ENCODE peak calls at places on chromosomes 11 and 22, in five cellular contexts. One of them, this sample, is unnamed.

GRCh38 chr11:1022411-1022810 is 14.1 kb downstream of the MUC6 start:
- DNase-seq in PC-3: no peak
- DNase-seq in stomach: no peak
- DNase-seq in Peyer's patch: no peak
- DNase-seq in cardiac muscle cell: no peak
- DNase-seq in this sample: no peak

GRCh38 chr11:120482149-120482548 is 29.4 kb upstream of the GRIK4 start:
- DNase-seq in PC-3: peak; percentile 65
- DNase-seq in stomach: no peak
- DNase-seq in Peyer's patch: no peak
- DNase-seq in cardiac muscle cell: peak; percentile 5
- DNase-seq in this sample: no peak

GRCh38 chr11:35045219-35045819 is 93.7 kb upstream of the CD44 start:
- DNase-seq in PC-3: no peak
- DNase-seq in stomach: no peak
- DNase-seq in Peyer's patch: no peak
- DNase-seq in cardiac muscle cell: no peak
- DNase-seq in this sample: no peak

GRCh38 chr11:69656536-69657455 is 15.8 kb downstream of the CCND1 start:
- DNase-seq in PC-3: no peak
- DNase-seq in stomach: no peak
- DNase-seq in Peyer's patch: no peak
- DNase-seq in cardiac muscle cell: no peak
- DNase-seq in this sample: peak; percentile 57

GRCh38 chr11:125304876-125305275 is 140.3 kb downstream of the PKNOX2 start:
- DNase-seq in PC-3: no peak
- DNase-seq in stomach: no peak
- DNase-seq in Peyer's patch: no peak
- DNase-seq in cardiac muscle cell: no peak
- DNase-seq in this sample: no peak

GRCh38 chr11:74311352-74311926 is at the start of gene P4HA3:
- DNase-seq in PC-3: peak; percentile 67
- DNase-seq in stomach: peak; percentile 77
- DNase-seq in Peyer's patch: peak; percentile 86
- DNase-seq in cardiac muscle cell: peak; percentile 71
- DNase-seq in this sample: no peak

GRCh38 chr11:112625816-112626215 is 335.4 kb upstream of the NCAM1 start:
- DNase-seq in PC-3: no peak
- DNase-seq in stomach: no peak
- DNase-seq in Peyer's patch: no peak
- DNase-seq in cardiac muscle cell: no peak
- DNase-seq in this sample: peak; percentile 55

GRCh38 chr11:62401356-62401755 is 17.5 kb upstream of the SCGB1A1 start:
- DNase-seq in PC-3: no peak
- DNase-seq in stomach: no peak
- DNase-seq in Peyer's patch: no peak
- DNase-seq in cardiac muscle cell: no peak
- DNase-seq in this sample: no peak

GRCh38 chr11:65429069-65429681 is 6.6 kb downstream of the NEAT1 start:
- DNase-seq in PC-3: peak; percentile 38
- DNase-seq in stomach: peak; percentile 43
- DNase-seq in Peyer's patch: peak; percentile 52
- DNase-seq in cardiac muscle cell: peak; percentile 79
- DNase-seq in this sample: peak; percentile 71

GRCh38 chr11:117457031-117457785 is 129.6 kb downstream of the CEP164 start:
- DNase-seq in PC-3: no peak
- DNase-seq in stomach: no peak
- DNase-seq in Peyer's patch: peak; percentile 24
- DNase-seq in cardiac muscle cell: no peak
- DNase-seq in this sample: no peak

GRCh38 chr22:38327805-38328204 is 10.6 kb upstream of the CSNK1E start:
- DNase-seq in PC-3: peak; percentile 61
- DNase-seq in stomach: no peak
- DNase-seq in Peyer's patch: no peak
- DNase-seq in cardiac muscle cell: peak; percentile 45
- DNase-seq in this sample: peak; percentile 73

DNA sequence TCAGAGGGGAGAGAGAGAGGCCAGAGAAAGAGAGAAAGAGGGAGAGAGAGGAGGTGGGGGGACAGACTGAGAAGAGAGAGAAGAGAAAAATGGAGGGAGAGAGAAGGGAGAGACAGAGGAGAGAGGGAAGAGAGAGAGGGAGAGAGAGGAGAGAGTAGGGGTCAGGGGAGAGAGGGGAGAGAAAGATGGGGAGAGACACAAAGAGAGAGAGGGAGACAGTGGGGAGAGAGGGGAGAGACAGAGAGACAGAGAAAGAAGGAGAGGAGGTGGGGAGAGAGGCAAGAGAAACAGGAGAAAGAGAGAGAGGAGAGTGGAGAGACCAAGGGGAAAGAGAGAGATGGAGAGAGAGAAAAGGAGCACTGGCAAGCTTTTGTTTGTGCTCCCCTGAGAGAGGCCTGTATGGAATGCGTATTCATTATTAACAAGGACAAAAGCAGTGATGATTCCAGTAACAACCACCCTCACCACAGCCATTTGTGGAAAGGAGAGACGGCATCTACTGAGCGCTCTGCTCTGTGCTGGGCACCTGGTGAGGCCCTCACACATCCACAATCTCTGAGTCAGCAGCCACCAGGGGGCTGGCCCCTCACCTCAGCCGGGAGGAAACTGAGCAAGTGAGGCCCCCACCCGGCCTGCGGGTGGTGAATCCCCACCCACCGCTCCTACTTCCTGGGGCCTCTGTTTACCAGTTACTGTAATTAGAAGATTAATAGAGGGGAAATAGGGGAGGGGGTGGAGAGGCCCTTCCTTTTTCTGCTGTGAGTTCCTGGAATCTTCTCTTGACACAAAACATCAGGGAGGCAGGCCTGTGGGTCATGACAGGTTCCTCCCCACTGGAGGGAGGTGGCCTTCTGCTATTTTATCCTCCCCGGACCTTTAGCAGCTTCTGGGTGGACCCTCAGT is 14.7 kb upstream of the MIAT start:
- DNase-seq in PC-3: no peak
- DNase-seq in stomach: peak; percentile 39
- DNase-seq in Peyer's patch: no peak
- DNase-seq in cardiac muscle cell: peak; percentile 21
- DNase-seq in this sample: no peak
- TF ChIP-seq CTCF in PC-3: no peak
- TF ChIP-seq CTCF in stomach: no peak
- TF ChIP-seq CTCF in Peyer's patch: no peak
- TF ChIP-seq CTCF in cardiac muscle cell: peak; percentile 14
- TF ChIP-seq CTCF in this sample: no peak

DNA sequence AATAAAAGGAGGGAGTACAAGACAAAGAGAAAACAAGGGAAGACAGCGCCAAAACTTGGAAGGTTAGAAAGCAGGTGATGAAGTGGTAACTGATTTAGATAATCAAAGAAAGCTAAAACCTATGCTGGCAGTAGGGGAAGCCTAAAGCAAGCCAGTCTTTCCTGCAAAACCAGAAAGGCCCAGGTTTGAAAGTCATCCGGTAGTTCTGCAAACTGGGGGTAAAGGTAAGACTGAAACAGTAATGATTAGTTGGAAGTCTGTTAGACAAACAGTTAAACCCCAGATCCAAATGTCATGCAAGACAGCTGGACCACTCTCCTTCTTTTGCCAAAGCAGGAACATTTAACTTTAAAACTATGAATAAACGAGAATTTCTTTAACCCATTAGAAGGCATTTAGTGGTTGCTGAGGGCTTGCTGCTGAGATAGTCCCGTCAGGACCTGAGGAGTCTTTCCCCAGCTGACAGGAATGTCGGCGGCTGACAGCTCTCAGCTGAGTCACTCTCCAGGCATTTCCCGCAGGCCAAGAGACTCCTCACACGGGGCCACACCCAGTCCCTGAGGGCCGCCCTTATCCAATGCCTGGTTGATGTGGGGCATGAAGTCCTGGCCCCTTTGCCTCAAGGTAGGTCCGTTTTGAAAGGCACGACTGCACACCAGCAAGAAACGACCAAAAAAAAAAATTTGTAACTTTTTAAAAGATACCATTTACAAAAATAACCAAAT is 36.3 kb upstream of the CFAP300 start:
- DNase-seq in PC-3: peak; percentile 99
- DNase-seq in stomach: peak; percentile 67
- DNase-seq in Peyer's patch: peak; percentile 78
- DNase-seq in cardiac muscle cell: peak; percentile 83
- DNase-seq in this sample: peak; percentile 91
- H3K27ac ChIP-seq in PC-3: peak overlapping the region; percentile 80
- H3K27ac ChIP-seq in stomach: no peak overlapping the region
- H3K27ac ChIP-seq in Peyer's patch: no peak overlapping the region
- H3K27ac ChIP-seq in cardiac muscle cell: no peak overlapping the region
- H3K27ac ChIP-seq in this sample: no peak overlapping the region

GRCh38 chr11:22173532-22173931 is 19.4 kb upstream of the ANO5 start:
- DNase-seq in PC-3: no peak
- DNase-seq in stomach: no peak
- DNase-seq in Peyer's patch: no peak
- DNase-seq in cardiac muscle cell: no peak
- DNase-seq in this sample: no peak

GRCh38 chr11:22165087-22165486 is 27.8 kb upstream of the ANO5 start:
- DNase-seq in PC-3: no peak
- DNase-seq in stomach: no peak
- DNase-seq in Peyer's patch: no peak
- DNase-seq in cardiac muscle cell: no peak
- DNase-seq in this sample: no peak

GRCh38 chr11:22165799-22166548 is 26.9 kb upstream of the ANO5 start:
- DNase-seq in PC-3: no peak
- DNase-seq in stomach: no peak
- DNase-seq in Peyer's patch: no peak
- DNase-seq in cardiac muscle cell: no peak
- DNase-seq in this sample: no peak

DNA sequence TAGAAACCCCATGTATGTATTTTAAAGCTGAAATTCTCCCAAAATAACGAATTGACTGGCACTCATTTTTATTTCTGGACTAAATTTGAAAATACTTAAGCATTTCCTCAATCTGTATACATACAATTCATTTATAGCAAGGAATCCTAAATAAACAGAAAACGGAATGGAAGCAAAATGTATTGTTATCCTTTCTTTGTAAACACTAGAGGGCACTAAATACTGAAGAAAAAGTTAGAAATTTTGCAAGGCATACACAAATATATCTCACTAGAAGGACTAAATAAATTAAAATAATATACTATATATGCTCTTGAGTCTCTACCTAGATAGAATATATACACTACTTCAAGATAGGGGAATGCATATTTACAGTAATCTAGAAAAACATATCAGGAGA is 23.1 kb upstream of the ANO5 start:
- DNase-seq in PC-3: peak; percentile 5
- DNase-seq in stomach: no peak
- DNase-seq in Peyer's patch: no peak
- DNase-seq in cardiac muscle cell: no peak
- DNase-seq in this sample: no peak
- TF ChIP-seq CTCF in PC-3: peak; percentile 50
- TF ChIP-seq CTCF in stomach: no peak
- TF ChIP-seq CTCF in Peyer's patch: peak; percentile 30
- TF ChIP-seq CTCF in cardiac muscle cell: peak; percentile 23
- TF ChIP-seq CTCF in this sample: peak; percentile 47

DNA sequence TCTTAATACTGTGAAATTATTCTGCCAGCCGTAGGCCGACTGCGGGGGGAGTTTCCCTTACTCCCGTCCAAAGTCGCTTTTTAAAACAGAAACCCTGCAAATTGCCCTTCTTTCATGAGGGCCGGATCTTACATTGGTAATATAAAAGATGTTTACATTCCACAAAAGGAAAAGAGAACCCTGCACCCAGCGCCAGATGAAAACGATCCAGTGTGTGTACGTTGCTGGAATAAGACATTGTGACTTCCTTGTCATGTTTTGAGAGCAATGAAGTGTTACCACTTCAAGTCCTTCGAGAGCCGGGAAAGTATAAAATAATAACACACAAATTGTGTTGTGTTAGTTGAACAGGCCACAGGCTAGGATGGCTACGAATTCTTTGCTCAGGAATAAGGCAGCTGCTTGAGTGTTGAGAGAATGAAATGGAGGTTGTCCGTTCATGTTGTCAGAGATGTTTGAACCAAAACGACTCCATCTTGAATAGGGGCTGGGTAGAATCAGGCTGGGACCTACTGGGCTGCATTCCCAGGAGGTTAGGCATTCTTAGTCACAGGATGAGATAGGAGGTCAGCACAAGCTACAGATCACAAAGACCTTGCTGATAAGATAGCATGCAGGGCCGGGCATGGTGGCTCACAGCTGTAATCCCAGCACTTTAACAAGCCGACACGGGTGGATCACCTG is 5.4 kb upstream of the ARHGAP8 start:
- DNase-seq in PC-3: no peak
- DNase-seq in stomach: peak; percentile 47
- DNase-seq in Peyer's patch: peak; percentile 57
- DNase-seq in cardiac muscle cell: peak; percentile 9
- DNase-seq in this sample: no peak
- H3K27ac ChIP-seq in PC-3: no peak overlapping the region
- H3K27ac ChIP-seq in stomach: peak overlapping the region; percentile 61
- H3K27ac ChIP-seq in Peyer's patch: peak overlapping the region; percentile 14
- H3K27ac ChIP-seq in cardiac muscle cell: peak overlapping the region; percentile 0
- H3K27ac ChIP-seq in this sample: no peak overlapping the region

DNA sequence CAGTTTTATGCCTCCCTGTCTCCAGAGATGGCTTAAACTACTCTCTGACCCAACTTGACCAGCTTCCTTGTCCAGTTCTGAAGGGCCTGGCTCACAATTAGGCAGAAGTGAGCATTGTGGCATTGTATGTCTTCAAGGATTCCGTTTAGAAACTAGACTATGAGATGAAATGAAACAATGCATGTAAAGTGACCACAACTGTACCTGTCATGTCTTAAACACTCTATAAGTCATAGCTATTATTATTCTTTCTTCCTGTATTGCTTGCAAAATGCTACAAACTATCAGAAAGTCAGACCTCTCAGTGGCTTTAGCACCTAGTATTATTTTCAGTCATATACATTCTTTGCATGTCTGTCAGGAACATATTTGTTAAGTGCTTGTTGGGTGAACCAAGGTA is 127.9 kb upstream of the MTMR2 start:
- DNase-seq in PC-3: peak; percentile 39
- DNase-seq in stomach: no peak
- DNase-seq in Peyer's patch: no peak
- DNase-seq in cardiac muscle cell: no peak
- DNase-seq in this sample: no peak
- TF ChIP-seq CTCF in PC-3: no peak
- TF ChIP-seq CTCF in stomach: no peak
- TF ChIP-seq CTCF in Peyer's patch: no peak
- TF ChIP-seq CTCF in cardiac muscle cell: no peak
- TF ChIP-seq CTCF in this sample: no peak

GRCh38 chr22:18109410-18110193 is 1.0 kb upstream of the TUBA8 start:
- DNase-seq in PC-3: no peak
- DNase-seq in stomach: no peak
- DNase-seq in Peyer's patch: no peak
- DNase-seq in cardiac muscle cell: no peak
- DNase-seq in this sample: no peak
- H3K27ac ChIP-seq in PC-3: no peak overlapping the region
- H3K27ac ChIP-seq in stomach: peak overlapping the region; percentile 61
- H3K27ac ChIP-seq in Peyer's patch: no peak overlapping the region
- H3K27ac ChIP-seq in cardiac muscle cell: no peak overlapping the region
- H3K27ac ChIP-seq in this sample: no peak overlapping the region